ENCODE peak calls at places on chromosomes 16 and 17, in nine cellular contexts. S, Y, G, V, H, I, Q, L and T are unnamed samples.

GRCh38 chr16:48905632-48906031 is 295.7 kb upstream of the N4BP1 start:
- DNase-seq in S (no peak), Y (no peak), G (no peak), V (no peak), H (no peak), I (no peak), Q (no peak), L (no peak), T (no peak)

GRCh38 chr17:17700251-17700969 is 19.2 kb downstream of the RAI1 start:
- DNase-seq in S (no peak), Y (no peak), G (no peak), V (no peak), H (no peak), I (peak), Q (no peak), L (no peak), T (no peak)

GRCh38 chr17:68011199-68011665 is 15.0 kb upstream of the C17orf58 start:
- DNase-seq in S (peak), Y (peak), G (peak), V (no peak), H (no peak), I (peak), Q (peak), L (no peak), T (no peak)

GRCh38 chr16:78791926-78792325 is 692.5 kb downstream of the WWOX start:
- DNase-seq in S (no peak), Y (no peak), G (no peak), V (no peak), H (no peak), I (no peak), Q (no peak), L (no peak), T (no peak)

GRCh38 chr17:8629371-8630226 is 926 bp downstream of the MYH10 start:
- DNase-seq in S (peak), Y (peak), G (peak), V (peak), H (no peak), I (peak), Q (peak), L (no peak), T (peak)

GRCh38 chr17:18185832-18186231 is 2.2 kb downstream of the ALKBH5 start:
- DNase-seq in S (no peak), Y (peak), G (no peak), V (no peak), H (no peak), I (no peak), Q (no peak), L (no peak), T (no peak)

GRCh38 chr17:74417178-74418045 is 14.5 kb upstream of the GPRC5C start:
- DNase-seq in S (peak), Y (peak), G (no peak), V (no peak), H (no peak), I (peak), Q (no peak), L (no peak), T (no peak)

GRCh38 chr17:30588798-30589247 is 111.6 kb downstream of the GOSR1 start:
- DNase-seq in S (no peak), Y (no peak), G (no peak), V (no peak), H (no peak), I (no peak), Q (no peak), L (no peak), T (no peak)

GRCh38 chr17:80254396-80255241 is 6.0 kb upstream of the RNF213 start:
- DNase-seq in S (no peak), Y (peak), G (no peak), V (no peak), H (no peak), I (peak), Q (no peak), L (peak), T (peak)

GRCh38 chr17:62891659-62892058 is 74.4 kb upstream of the TANC2 start:
- DNase-seq in S (no peak), Y (no peak), G (no peak), V (no peak), H (no peak), I (no peak), Q (no peak), L (no peak), T (no peak)

GRCh38 chr16:74825941-74826340 is 51.3 kb upstream of the FA2H start:
- DNase-seq in S (no peak), Y (no peak), G (no peak), V (no peak), H (no peak), I (peak), Q (no peak), L (no peak), T (no peak)

GRCh38 chr17:1606352-1606985 is 22.2 kb downstream of the SLC43A2 start:
- DNase-seq in S (no peak), Y (no peak), G (no peak), V (no peak), H (no peak), I (no peak), Q (no peak), L (no peak), T (no peak)

GRCh38 chr17:58301504-58302150 is 20.9 kb upstream of the MPO start:
- DNase-seq in S (peak), Y (no peak), G (no peak), V (no peak), H (no peak), I (no peak), Q (no peak), L (no peak), T (no peak)

GRCh38 chr17:34617398-34617797 is 38.0 kb downstream of the TMEM132E start:
- DNase-seq in S (no peak), Y (no peak), G (no peak), V (no peak), H (no peak), I (no peak), Q (no peak), L (no peak), T (no peak)

GRCh38 chr16:62985727-62986126 is 949.5 kb upstream of the CDH8 start:
- DNase-seq in S (no peak), Y (no peak), G (no peak), V (no peak), H (no peak), I (no peak), Q (no peak), L (no peak), T (no peak)

GRCh38 chr17:41738077-41738800 is 3.8 kb upstream of the HAP1 start:
- DNase-seq in S (peak), Y (peak), G (peak), V (peak), H (peak), I (peak), Q (peak), L (peak), T (peak)

GRCh38 chr16:55325458-55326109 is 1.6 kb downstream of the IRX6 start:
- DNase-seq in S (no peak), Y (no peak), G (no peak), V (no peak), H (no peak), I (no peak), Q (no peak), L (no peak), T (no peak)

GRCh38 chr16:89499767-89500166 is 8.4 kb upstream of the SPG7 start:
- DNase-seq in S (no peak), Y (no peak), G (no peak), V (no peak), H (no peak), I (no peak), Q (no peak), L (no peak), T (no peak)

GRCh38 chr17:60170835-60171752 is 21.3 kb downstream of the CA4 start:
- DNase-seq in S (no peak), Y (no peak), G (no peak), V (no peak), H (no peak), I (peak), Q (no peak), L (no peak), T (no peak)

GRCh38 chr17:13601776-13602551 is at the start of gene HS3ST3A1:
- DNase-seq in S (peak), Y (peak), G (peak), V (no peak), H (no peak), I (no peak), Q (no peak), L (peak), T (peak)

GRCh38 chr16:976389-976931 is 5.1 kb upstream of the SOX8 start:
- DNase-seq in S (no peak), Y (no peak), G (no peak), V (no peak), H (no peak), I (no peak), Q (no peak), L (no peak), T (no peak)

GRCh38 chr16:30185683-30186421 is 2.5 kb downstream of the CORO1A start:
- DNase-seq in S (peak), Y (no peak), G (no peak), V (peak), H (no peak), I (no peak), Q (peak), L (no peak), T (no peak)

GRCh38 chr17:55005520-55005919 is 37.0 kb downstream of the STXBP4 start:
- DNase-seq in S (no peak), Y (peak), G (no peak), V (no peak), H (no peak), I (peak), Q (no peak), L (no peak), T (peak)

GRCh38 chr17:39069114-39069756 is 82.2 kb downstream of the PLXDC1 start:
- DNase-seq in S (no peak), Y (peak), G (no peak), V (no peak), H (peak), I (peak), Q (no peak), L (no peak), T (peak)

GRCh38 chr17:8312726-8313600 is 2.9 kb downstream of the ARHGEF15 start:
- DNase-seq in S (no peak), Y (no peak), G (no peak), V (no peak), H (no peak), I (no peak), Q (no peak), L (no peak), T (no peak)

GRCh38 chr17:869567-870530 is 87.7 kb downstream of the MRM3 start:
- DNase-seq in S (peak), Y (peak), G (no peak), V (peak), H (no peak), I (no peak), Q (no peak), L (no peak), T (peak)

GRCh38 chr16:30350134-30350871 is 4.8 kb downstream of the CD2BP2 start:
- DNase-seq in S (no peak), Y (no peak), G (no peak), V (no peak), H (no peak), I (no peak), Q (no peak), L (no peak), T (no peak)

GRCh38 chr17:74532115-74532514 is 840 bp upstream of the CD300LB start:
- DNase-seq in S (peak), Y (no peak), G (no peak), V (peak), H (peak), I (no peak), Q (no peak), L (no peak), T (no peak)

GRCh38 chr17:39668141-39668924 is at the start of gene PNMT:
- DNase-seq in S (peak), Y (peak), G (peak), V (peak), H (no peak), I (peak), Q (peak), L (no peak), T (no peak)

GRCh38 chr16:1823821-1824220 is 2.8 kb downstream of the HAGH start:
- DNase-seq in S (no peak), Y (peak), G (no peak), V (peak), H (no peak), I (no peak), Q (no peak), L (no peak), T (peak)

GRCh38 chr16:80802902-80803301 is 1.5 kb downstream of the CDYL2 start:
- DNase-seq in S (no peak), Y (no peak), G (no peak), V (no peak), H (no peak), I (no peak), Q (no peak), L (no peak), T (no peak)

GRCh38 chr16:88516666-88517065 is 53.5 kb upstream of the ZC3H18 start:
- DNase-seq in S (no peak), Y (no peak), G (no peak), V (no peak), H (no peak), I (no peak), Q (no peak), L (no peak), T (no peak)

GRCh38 chr16:74837056-74837455 is 62.4 kb upstream of the FA2H start:
- DNase-seq in S (no peak), Y (no peak), G (no peak), V (no peak), H (peak), I (no peak), Q (no peak), L (no peak), T (no peak)